ENCODE peak calls at places on chromosome 17, in four cellular contexts. D is neural progenitor cell, P is left ventricle myocardium inferior, Z is heart right ventricle. S is an unnamed sample.

GRCh38 chr17:50420419-50421112 is 5.5 kb upstream of the ACSF2 start:
- DNase-seq in D (no peak), P (no peak), Z (no peak), S (no peak)

GRCh38 chr17:39607851-39608130 is at the start of gene NEUROD2:
- DNase-seq in D (no peak), P (no peak), Z (no peak), S (no peak)

GRCh38 chr17:41602524-41602923 is 10.0 kb downstream of the KRT16 start:
- DNase-seq in D (no peak), P (no peak), Z (no peak), S (no peak)

GRCh38 chr17:27206447-27206846 is 87.5 kb upstream of the WSB1 start:
- DNase-seq in D (no peak), P (no peak), Z (no peak), S (no peak)

GRCh38 chr17:14737984-14738651 is 437.2 kb downstream of the HS3ST3B1 start:
- DNase-seq in D (peak), P (peak), Z (peak), S (peak)

GRCh38 chr17:34400301-34400931 is 37.4 kb upstream of the CCL1 start:
- DNase-seq in D (no peak), P (no peak), Z (no peak), S (no peak)

GRCh38 chr17:3036800-3037199 is 26.6 kb downstream of the OR1D5 start:
- DNase-seq in D (no peak), P (no peak), Z (no peak), S (peak)

GRCh38 chr17:6195123-6195522 is 124.9 kb downstream of the WSCD1 start:
- DNase-seq in D (no peak), P (no peak), Z (no peak), S (no peak)

GRCh38 chr17:34306466-34306865 is 12.8 kb upstream of the CCL8 start:
- DNase-seq in D (peak), P (no peak), Z (no peak), S (no peak)

GRCh38 chr17:69489303-69489702 is 74.8 kb downstream of the MAP2K6 start:
- DNase-seq in D (no peak), P (no peak), Z (no peak), S (no peak)

GRCh38 chr17:57739402-57740224 is 5.5 kb downstream of the CCDC182 start:
- DNase-seq in D (peak), P (no peak), Z (no peak), S (no peak)

GRCh38 chr17:51142597-51142996 is 10.8 kb upstream of the NME1 start:
- DNase-seq in D (no peak), P (no peak), Z (no peak), S (no peak)

GRCh38 chr17:54754560-54754959 is 146.1 kb upstream of the TOM1L1 start:
- DNase-seq in D (peak), P (no peak), Z (no peak), S (no peak)

GRCh38 chr17:57110152-57110542 is 25.1 kb downstream of the AKAP1 start:
- DNase-seq in D (no peak), P (peak), Z (peak), S (no peak)

GRCh38 chr17:61284174-61284573 is 115.5 kb upstream of the TBX2 start:
- DNase-seq in D (no peak), P (no peak), Z (no peak), S (no peak)

GRCh38 chr17:21399476-21400203 is 23.5 kb downstream of the KCNJ12 start:
- DNase-seq in D (no peak), P (no peak), Z (no peak), S (no peak)

GRCh38 chr17:49994085-49995054 is 654 bp downstream of the DLX3 start:
- DNase-seq in D (peak), P (no peak), Z (no peak), S (peak)

GRCh38 chr17:69539781-69540319 is 125.4 kb downstream of the MAP2K6 start:
- DNase-seq in D (no peak), P (no peak), Z (no peak), S (no peak)

GRCh38 chr17:30929081-30929633 is 7.4 kb downstream of the ADAP2 start:
- DNase-seq in D (no peak), P (no peak), Z (no peak), S (no peak)

GRCh38 chr17:77208217-77208808 is 67.5 kb downstream of the SEC14L1 start:
- DNase-seq in D (peak), P (no peak), Z (no peak), S (no peak)

GRCh38 chr17:30235386-30236296 is at the start of gene SLC6A4:
- DNase-seq in D (peak), P (no peak), Z (no peak), S (peak)

GRCh38 chr17:4740025-4740351 is 260 bp upstream of the CXCL16 start:
- DNase-seq in D (no peak), P (no peak), Z (no peak), S (no peak)

GRCh38 chr17:10754109-10754508 is 24.3 kb upstream of the TMEM220 start:
- DNase-seq in D (peak), P (no peak), Z (peak), S (no peak)

GRCh38 chr17:69411766-69412165 is 2.7 kb upstream of the MAP2K6 start:
- DNase-seq in D (no peak), P (no peak), Z (no peak), S (no peak)

GRCh38 chr17:48909796-48910195 is 1.6 kb downstream of the UBE2Z start:
- DNase-seq in D (no peak), P (no peak), Z (no peak), S (no peak)

GRCh38 chr17:75835315-75835987 is 8.8 kb downstream of the UNC13D start:
- DNase-seq in D (peak), P (no peak), Z (no peak), S (no peak)

GRCh38 chr17:17603895-17604225 is 12.4 kb upstream of the PEMT start:
- DNase-seq in D (no peak), P (no peak), Z (no peak), S (no peak)

GRCh38 chr17:2689411-2690164 is 22.0 kb downstream of the CLUH start:
- DNase-seq in D (no peak), P (peak), Z (peak), S (peak)

GRCh38 chr17:35243459-35244204 is 760 bp downstream of the SLFN5 start:
- DNase-seq in D (peak), P (peak), Z (peak), S (peak)

GRCh38 chr17:50473901-50474300 is 4.8 kb upstream of the RSAD1 start:
- DNase-seq in D (no peak), P (no peak), Z (no peak), S (peak)

GRCh38 chr17:29149431-29150064 is 30.6 kb downstream of the MYO18A start:
- DNase-seq in D (no peak), P (no peak), Z (no peak), S (no peak)

GRCh38 chr17:75774988-75775668 is 9.5 kb upstream of the UNK start:
- DNase-seq in D (no peak), P (no peak), Z (no peak), S (no peak)

GRCh38 chr17:31413871-31414589 is 22.6 kb downstream of the RAB11FIP4 start:
- DNase-seq in D (peak), P (no peak), Z (no peak), S (no peak)

GRCh38 chr17:77666881-77667395 is 291.6 kb upstream of the TNRC6C start:
- DNase-seq in D (no peak), P (no peak), Z (no peak), S (no peak)

GRCh38 chr17:66633322-66633965 is 201.5 kb upstream of the CACNG5 start:
- DNase-seq in D (no peak), P (no peak), Z (no peak), S (no peak)

GRCh38 chr17:68197091-68197996 is 50.5 kb upstream of the AMZ2 start:
- DNase-seq in D (peak), P (peak), Z (no peak), S (no peak)
- H3K4me3 ChIP-seq in D (peak), P (peak), Z (peak), S (peak)

GRCh38 chr17:72123496-72123963 is 2.7 kb downstream of the SOX9 start:
- DNase-seq in D (no peak), P (no peak), Z (peak), S (no peak)

GRCh38 chr17:72121164-72122001 is 563 bp downstream of the SOX9 start:
- DNase-seq in D (peak), P (peak), Z (peak), S (peak)

GRCh38 chr17:72122668-72123495 is 2.1 kb downstream of the SOX9 start:
- DNase-seq in D (peak), P (peak), Z (peak), S (no peak)

GRCh38 chr17:72122002-72122310 is 1.1 kb downstream of the SOX9 start:
- DNase-seq in D (no peak), P (no peak), Z (no peak), S (no peak)

DNA sequence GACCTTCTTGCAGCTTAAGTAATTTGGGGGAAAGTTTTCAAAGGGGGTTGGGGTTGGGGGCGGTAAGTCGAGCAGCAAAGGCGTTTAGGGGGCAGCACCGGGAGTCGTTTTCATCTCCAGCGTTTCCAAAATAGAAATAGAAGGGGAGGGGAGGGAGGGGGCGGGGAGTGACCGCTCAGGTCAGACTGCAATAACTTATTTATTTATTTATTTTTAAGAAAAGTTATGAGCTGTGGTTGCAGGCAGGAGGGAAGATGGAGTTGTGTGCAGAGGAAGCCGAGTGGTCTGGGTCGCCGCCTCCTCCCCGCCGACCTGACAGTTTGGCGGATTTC is 1.5 kb downstream of the SOX9 start:
- DNase-seq in D (no peak), P (no peak), Z (no peak), S (no peak)
- H3K27ac ChIP-seq in D (no peak), P (peak), Z (peak), S (no peak)

GRCh38 chr17:81967244-81967532 is 6.2 kb upstream of the NOTUM start:
- DNase-seq in D (no peak), P (no peak), Z (no peak), S (no peak)

GRCh38 chr17:81967533-81968395 is 6.8 kb upstream of the NOTUM start:
- DNase-seq in D (peak), P (peak), Z (peak), S (peak)

GRCh38 chr17:81968850-81969812 is 8.1 kb upstream of the NOTUM start:
- DNase-seq in D (no peak), P (no peak), Z (no peak), S (no peak)

GRCh38 chr17:81966343-81967243 is 5.6 kb upstream of the NOTUM start:
- DNase-seq in D (peak), P (peak), Z (peak), S (peak)

GRCh38 chr17:81968396-81968745 is 7.4 kb upstream of the NOTUM start:
- DNase-seq in D (no peak), P (no peak), Z (no peak), S (no peak)
- H3K4me3 ChIP-seq in D (no peak), P (peak), Z (peak), S (peak)

GRCh38 chr17:46812624-46813318 is 5.7 kb downstream of the WNT3 start:
- DNase-seq in D (no peak), P (no peak), Z (no peak), S (no peak)

GRCh38 chr17:46811978-46812583 is 6.4 kb downstream of the WNT3 start:
- DNase-seq in D (peak), P (no peak), Z (no peak), S (no peak)

GRCh38 chr17:46815474-46816353 is 2.8 kb downstream of the WNT3 start:
- DNase-seq in D (no peak), P (no peak), Z (no peak), S (no peak)

GRCh38 chr17:46814446-46814845 is 4.0 kb downstream of the WNT3 start:
- DNase-seq in D (no peak), P (no peak), Z (no peak), S (no peak)

GRCh38 chr17:46813920-46814319 is 4.6 kb downstream of the WNT3 start:
- DNase-seq in D (no peak), P (no peak), Z (no peak), S (no peak)
- H3K27ac ChIP-seq in D (no peak), P (no peak), Z (no peak), S (no peak)